ENCODE peak calls at places on chromosomes 1 and 21, in four cellular contexts. G is DND-41, D is RCC 7860, J is skeletal muscle cell. T is an unnamed sample.

GRCh38 chr1:9843576-9843945 is 19.8 kb upstream of the CLSTN1 start:
- DNase-seq in D (no peak), J (no peak), G (no peak), T (no peak)

GRCh38 chr1:216379441-216379840 is 43.8 kb downstream of the USH2A start:
- DNase-seq in G (no peak), J (no peak), D (no peak), T (no peak)

GRCh38 chr1:234139966-234140365 is 233.3 kb upstream of the COA6 start:
- DNase-seq in G (no peak), D (peak; percentile 96), J (peak; percentile 45), T (peak; percentile 81)

GRCh38 chr1:223276029-223276428 is 87.9 kb downstream of the SUSD4 start:
- DNase-seq in D (no peak), G (no peak), J (no peak), T (no peak)

GRCh38 chr1:90534669-90535379 is 182.3 kb downstream of the BARHL2 start:
- DNase-seq in G (peak; percentile 60), D (no peak), J (no peak), T (no peak)

GRCh38 chr1:85368073-85368778 is 91.8 kb upstream of the BCL10 start:
- DNase-seq in G (no peak), J (no peak), D (no peak), T (no peak)

GRCh38 chr21:24671901-24672300 is 935.4 kb downstream of the MRPL39 start:
- DNase-seq in J (no peak), D (no peak), G (no peak), T (peak; percentile 11)

GRCh38 chr1:151444791-151445177 is 14.5 kb downstream of the POGZ start:
- DNase-seq in J (no peak), G (no peak), D (no peak), T (no peak)

GRCh38 chr21:45736042-45736704 is 92.6 kb downstream of the PCBP3 start:
- DNase-seq in D (no peak), J (no peak), G (no peak), T (no peak)

GRCh38 chr1:109468903-109469302 is 2.6 kb downstream of the SYPL2 start:
- DNase-seq in G (no peak), J (no peak), D (no peak), T (no peak)

T was measured in HS-5.